ENCODE peak calls at places on chromosome 1, in nine cellular contexts. J is memory B cell, F is brain microvascular endothelial cell, C is GM20000, L is GOT3, O is transverse colon, D is lower leg skin, N is cardiac muscle cell, V is tibial artery. E is an unnamed sample.

GRCh38 chr1:240194120-240194519 is 102.4 kb downstream of the FMN2 start:
- DNase-seq in L (no peak), N (peak; percentile 60), F (no peak), J (no peak), C (no peak), D (no peak), O (peak; percentile 21), V (no peak), E (no peak)

GRCh38 chr1:203296456-203297073 is 8.8 kb upstream of the BTG2 start:
- DNase-seq in F (no peak), V (no peak), O (no peak), N (peak; percentile 73), L (no peak), D (no peak), J (no peak), C (no peak), E (no peak)

GRCh38 chr1:185244015-185244747 is 72.9 kb downstream of the IVNS1ABP start:
- DNase-seq in L (no peak), C (no peak), O (no peak), F (peak; percentile 93), J (no peak), N (peak; percentile 54), D (no peak), V (no peak), E (no peak)

GRCh38 chr1:30275926-30276736 is 447.3 kb downstream of the MATN1 start:
- DNase-seq in J (no peak), V (no peak), O (no peak), N (no peak), L (no peak), C (no peak), D (peak; percentile 45), F (no peak), E (no peak)

GRCh38 chr1:228016181-228016510 is 9.3 kb downstream of the WNT3A start:
- DNase-seq in J (no peak), D (no peak), O (no peak), V (no peak), F (no peak), L (no peak), C (no peak), N (no peak), E (no peak)

GRCh38 chr1:178311164-178311563 is 185.6 kb downstream of the CLEC20A start:
- DNase-seq in O (no peak), L (no peak), D (no peak), V (no peak), C (no peak), J (no peak), F (no peak), N (peak; percentile 43), E (no peak)

GRCh38 chr1:168285971-168286628 is 5.4 kb downstream of the TBX19 start:
- DNase-seq in L (no peak), F (no peak), C (no peak), D (no peak), J (no peak), V (no peak), N (no peak), O (no peak), E (no peak)

GRCh38 chr1:32892368-32893197 is 6.3 kb downstream of the HPCA start:
- DNase-seq in O (peak; percentile 69), F (no peak), N (peak; percentile 44), L (no peak), C (peak; percentile 83), J (peak; percentile 50), V (no peak), D (no peak), E (peak; percentile 61)

GRCh38 chr1:162093095-162093494 is 23.6 kb downstream of the NOS1AP start:
- DNase-seq in F (no peak), J (no peak), D (no peak), C (no peak), N (no peak), L (no peak), O (no peak), V (no peak), E (no peak)

GRCh38 chr1:222813866-222814535 is 838 bp upstream of the DISP1 start:
- DNase-seq in C (no peak), L (no peak), N (no peak), J (no peak), V (no peak), F (peak; percentile 64), O (peak; percentile 10), D (no peak), E (no peak)

GRCh38 chr1:168335500-168335899 is 54.8 kb downstream of the TBX19 start:
- DNase-seq in O (no peak), F (no peak), D (no peak), L (no peak), C (no peak), V (no peak), N (peak; percentile 6), J (no peak), E (no peak)

GRCh38 chr1:208475951-208476824 is 232.0 kb upstream of the PLXNA2 start:
- DNase-seq in F (no peak), J (no peak), D (no peak), O (no peak), C (no peak), N (peak; percentile 9), V (no peak), L (no peak), E (no peak)

GRCh38 chr1:173669491-173669941 is at the start of gene ANKRD45:
- DNase-seq in F (peak; percentile 29), V (no peak), N (peak; percentile 76), O (no peak), J (no peak), D (no peak), C (no peak), L (peak; percentile 88), E (peak; percentile 74)